ENCODE peak calls at places on chromosomes 11 and 22, in five cellular contexts. K is HCT116; V is effector CD4-positive, alpha-beta T cell; C is NCI-H524; W is endodermal cell. N is an unnamed sample.

GRCh38 chr11:131666617-131667016 is 296.2 kb downstream of the NTM start:
- DNase-seq in K (no peak), V (no peak), C (no peak), W (peak), N (no peak)

GRCh38 chr22:35727436-35727835 is 9.8 kb downstream of the APOL5 start:
- DNase-seq in K (no peak), V (no peak), C (no peak), W (no peak), N (no peak)

GRCh38 chr22:17781319-17782031 is 7.2 kb upstream of the BID start:
- DNase-seq in K (no peak), V (peak), C (no peak), W (no peak), N (peak)

GRCh38 chr22:25134028-25134427 is 65.6 kb upstream of the CRYBB3 start:
- DNase-seq in K (no peak), V (no peak), C (no peak), W (no peak), N (no peak)

GRCh38 chr11:122322369-122322768 is 206.4 kb upstream of the BLID start:
- DNase-seq in K (no peak), V (no peak), C (no peak), W (no peak), N (no peak)

GRCh38 chr11:67421421-67422031 is 6.0 kb downstream of the CARNS1 start:
- DNase-seq in K (no peak), V (no peak), C (no peak), W (no peak), N (no peak)

GRCh38 chr22:44180706-44181032 is at the start of gene PARVG:
- DNase-seq in K (no peak), V (peak), C (no peak), W (peak), N (no peak)

GRCh38 chr11:65695459-65696241 is 16.4 kb upstream of the KAT5 start:
- DNase-seq in K (peak), V (no peak), C (no peak), W (no peak), N (no peak)

GRCh38 chr11:69539416-69540117 is 58.1 kb downstream of the LINC01488 start:
- DNase-seq in K (no peak), V (no peak), C (no peak), W (no peak), N (no peak)

GRCh38 chr11:69089258-69089657 is 40.5 kb downstream of the TPCN2 start:
- DNase-seq in K (no peak), V (no peak), C (no peak), W (no peak), N (no peak)

GRCh38 chr11:112518371-112518770 is 257.7 kb upstream of the PLET1 start:
- DNase-seq in K (no peak), V (no peak), C (no peak), W (no peak), N (no peak)

GRCh38 chr11:12502950-12503579 is 125.7 kb downstream of the PARVA start:
- DNase-seq in K (no peak), V (no peak), C (no peak), W (no peak), N (peak)

GRCh38 chr11:64485077-64485476 is 105.9 kb upstream of the SLC22A12 start:
- DNase-seq in K (no peak), V (no peak), C (no peak), W (no peak), N (no peak)

GRCh38 chr11:94934362-94934761 is 39.0 kb downstream of the CWC15 start:
- DNase-seq in K (no peak), V (no peak), C (no peak), W (peak), N (no peak)

N was measured in A549.